ENCODE peak calls at places on chromosome 4, in ten cellular contexts. K is ovary, Q is suprapubic skin, B is breast epithelium, C is spleen, O is lower leg skin, T is esophagus squamous epithelium, G is NB4, U is uterus, Z is Peyer's patch. N is an unnamed sample.

GRCh38 chr4:38314663-38315062 is 349.3 kb upstream of the KLF3 start:
- DNase-seq in Q (no peak), C (no peak), O (no peak), K (no peak), T (no peak), Z (peak; percentile 90), U (no peak), B (no peak), G (no peak), N (no peak)

GRCh38 chr4:76377922-76378321 is 43.0 kb downstream of the CCDC158 start:
- DNase-seq in Q (no peak), Z (peak; percentile 65), G (peak; percentile 58), B (no peak), O (no peak), U (no peak), C (no peak), K (no peak), T (no peak), N (no peak)

GRCh38 chr4:152278505-152279301 is 257.2 kb downstream of the FBXW7 start:
- DNase-seq in B (no peak), U (no peak), T (no peak), O (no peak), C (no peak), Q (no peak), K (no peak), G (no peak), Z (peak; percentile 61), N (no peak)

GRCh38 chr4:95304898-95305297 is 243.9 kb downstream of the UNC5C start:
- DNase-seq in G (no peak), O (no peak), Q (no peak), K (no peak), Z (no peak), U (no peak), T (no peak), C (no peak), B (no peak), N (no peak)

GRCh38 chr4:47913328-47913727 is 1.1 kb downstream of the NFXL1 start:
- DNase-seq in O (no peak), T (no peak), Q (no peak), C (no peak), K (no peak), U (no peak), Z (no peak), B (no peak), G (peak; percentile 23), N (no peak)

GRCh38 chr4:177532363-177532762 is 90.1 kb upstream of the AGA start:
- DNase-seq in O (no peak), U (no peak), C (no peak), T (no peak), Q (no peak), B (no peak), Z (no peak), G (no peak), K (no peak), N (no peak)

GRCh38 chr4:184534511-184535391 is 60.4 kb upstream of the IRF2 start:
- DNase-seq in K (no peak), G (peak; percentile 51), Z (no peak), O (no peak), C (no peak), Q (no peak), T (no peak), B (no peak), U (no peak), N (no peak)

GRCh38 chr4:122552898-122553297 is 68.0 kb downstream of the IL21 start:
- DNase-seq in K (no peak), Z (no peak), Q (no peak), B (no peak), C (no peak), O (no peak), U (no peak), T (no peak), G (no peak), N (no peak)

GRCh38 chr4:167239627-167240026 is 5.3 kb upstream of the SPOCK3 start:
- DNase-seq in K (no peak), O (no peak), Q (no peak), U (no peak), Z (no peak), B (no peak), T (no peak), C (no peak), G (no peak), N (no peak)

GRCh38 chr4:40713798-40714197 is 36.0 kb upstream of the NSUN7 start:
- DNase-seq in Q (no peak), T (no peak), G (no peak), Z (no peak), B (no peak), C (no peak), K (no peak), O (no peak), U (no peak), N (no peak)

GRCh38 chr4:101158507-101158906 is 188.8 kb downstream of the PPP3CA start:
- DNase-seq in K (no peak), O (no peak), B (no peak), C (no peak), G (no peak), U (no peak), Z (no peak), T (no peak), Q (no peak), N (no peak)
- H3K4me3 ChIP-seq in K (no peak overlapping the region), O (no peak overlapping the region), B (no peak overlapping the region), C (no peak overlapping the region), G (no peak overlapping the region), U (no peak overlapping the region), Z (no peak overlapping the region), T (no peak overlapping the region), Q (no peak overlapping the region), N (no peak overlapping the region)

DNA sequence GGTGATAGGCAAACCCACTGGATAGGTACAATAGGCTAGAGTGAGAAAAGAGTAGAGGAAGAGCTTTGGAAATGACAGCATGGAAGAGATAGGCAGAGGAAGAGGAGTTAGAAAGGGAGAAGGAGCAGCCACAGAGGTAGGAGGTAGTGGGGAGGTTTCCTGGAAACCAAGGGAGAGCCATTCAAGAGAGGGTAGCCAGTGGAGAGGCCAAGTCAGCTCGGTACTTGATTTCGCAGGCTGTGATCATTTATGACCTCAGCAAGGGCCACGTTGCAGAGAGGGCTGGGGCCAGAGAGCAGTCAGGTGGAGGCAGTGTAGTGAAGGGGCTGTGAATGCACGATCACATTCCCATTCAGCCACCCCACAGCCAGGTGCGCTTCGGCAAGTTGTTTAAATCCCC is 76.0 kb downstream of the TMEM131L start:
- DNase-seq in O (no peak), U (no peak), Z (no peak), T (no peak), C (no peak), K (no peak), G (no peak), B (no peak), Q (no peak), N (no peak)
- TF ChIP-seq POLR2A in O (no peak), U (no peak), Z (no peak), T (no peak), C (no peak), K (no peak), G (no peak), B (no peak), Q (no peak), N (no peak)

DNA sequence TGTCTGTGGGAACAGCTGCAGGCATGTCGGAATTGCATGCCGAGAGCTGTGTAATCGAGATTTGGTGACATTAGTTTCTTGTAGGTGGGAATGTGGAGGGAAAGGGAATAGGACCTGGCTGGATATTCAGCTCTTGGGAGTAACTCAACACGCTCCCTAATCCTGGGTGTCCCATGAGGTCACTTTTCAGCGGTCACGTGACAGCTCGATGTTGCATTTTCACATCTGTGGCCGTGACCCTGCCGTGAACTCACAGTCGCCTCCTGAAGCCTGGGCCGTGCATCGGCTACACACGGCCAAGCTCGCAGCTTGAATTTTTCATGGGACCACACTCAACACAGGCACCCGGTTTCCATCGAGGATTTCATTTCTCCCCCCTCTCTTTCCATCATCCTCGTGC is 25.9 kb upstream of the PSAPL1 start:
- DNase-seq in Z (no peak), K (peak; percentile 88), O (no peak), B (no peak), T (no peak), C (no peak), Q (no peak), G (no peak), U (no peak), N (no peak)
- H3K4me3 ChIP-seq in Z (no peak overlapping the region), K (no peak overlapping the region), O (no peak overlapping the region), B (no peak overlapping the region), T (no peak overlapping the region), C (no peak overlapping the region), Q (no peak overlapping the region), G (no peak overlapping the region), U (no peak overlapping the region), N (no peak overlapping the region)

GRCh38 chr4:185713272-185713671 is 98.7 kb downstream of the SORBS2 start:
- DNase-seq in G (no peak), C (no peak), U (no peak), Q (no peak), Z (no peak), B (no peak), K (no peak), O (no peak), T (no peak), N (no peak)
- TF ChIP-seq POLR2A in G (no peak), C (no peak), U (no peak), Q (no peak), Z (no peak), B (no peak), K (no peak), O (no peak), T (no peak), N (no peak)

GRCh38 chr4:155376387-155377268 is at the start of gene MAP9:
- DNase-seq in T (peak; percentile 55), U (peak; percentile 84), K (peak; percentile 89), Q (peak; percentile 84), O (peak; percentile 87), B (peak; percentile 81), Z (peak; percentile 60), G (no peak), C (peak; percentile 97), N (peak; percentile 61)

GRCh38 chr4:155371432-155372043 is 5.2 kb downstream of the MAP9 start:
- DNase-seq in B (no peak), T (no peak), U (no peak), G (peak; percentile 10), K (no peak), O (no peak), Q (no peak), Z (no peak), C (no peak), N (no peak)

GRCh38 chr4:155377281-155377680 is 516 bp upstream of the MAP9 start:
- DNase-seq in G (no peak), T (no peak), Q (no peak), C (no peak), K (no peak), O (no peak), B (no peak), U (no peak), Z (no peak), N (no peak)
- H3K4me3 ChIP-seq in G (no peak overlapping the region), T (peak overlapping the region; percentile 53), Q (peak overlapping the region; percentile 68), C (peak overlapping the region; percentile 65), K (no peak overlapping the region), O (no peak overlapping the region), B (peak overlapping the region; percentile 71), U (no peak overlapping the region), Z (peak overlapping the region; percentile 59), N (peak overlapping the region; percentile 56)